ENCODE peak calls at places on chromosome 7, in six cellular contexts. Y is right lobe of liver; T is stimulated activated CD4-positive, alpha-beta T cell treated with anti-CD3 and anti-CD28 coated beads, Interleukin-1b, Interleukin-23, amount 100 ng/mL, for 48 hours; D is NCI-H1436; S is WTC11; J is Calu3. A is an unnamed sample.

GRCh38 chr7:88432321-88432720 is 125.6 kb upstream of the STEAP4 start:
- DNase-seq in Y (no peak), S (no peak), D (peak; percentile 80), T (no peak), J (no peak), A (no peak)

GRCh38 chr7:34488766-34489165 is 169.3 kb upstream of the NPSR1 start:
- DNase-seq in T (no peak), S (no peak), D (peak; percentile 17), Y (no peak), J (no peak), A (no peak)

GRCh38 chr7:5643280-5643679 is 138.2 kb downstream of the RNF216 start:
- DNase-seq in J (no peak), D (no peak), T (peak; percentile 12), S (peak; percentile 32), Y (no peak), A (peak; percentile 30)

GRCh38 chr7:1368682-1369571 is 90.3 kb downstream of the MICALL2 start:
- DNase-seq in D (peak; percentile 73), Y (no peak), T (peak; percentile 52), S (peak; percentile 97), J (no peak), A (peak; percentile 50)

GRCh38 chr7:11786186-11786585 is 45.8 kb downstream of the THSD7A start:
- DNase-seq in J (peak; percentile 65), S (no peak), D (no peak), Y (no peak), T (no peak), A (no peak)

GRCh38 chr7:22672892-22673637 is 53.9 kb upstream of the IL6 start:
- DNase-seq in Y (no peak), T (no peak), D (no peak), J (no peak), S (no peak), A (no peak)

GRCh38 chr7:116632349-116632748 is 39.6 kb upstream of the MET start:
- DNase-seq in Y (no peak), T (no peak), D (no peak), S (no peak), J (no peak), A (no peak)

GRCh38 chr7:90239625-90240228 is 5.2 kb upstream of the CFAP69 start:
- DNase-seq in J (no peak), D (no peak), T (no peak), S (no peak), Y (no peak), A (no peak)

GRCh38 chr7:11607676-11608075 is 224.3 kb downstream of the THSD7A start:
- DNase-seq in J (no peak), Y (no peak), D (no peak), S (no peak), T (no peak), A (no peak)

GRCh38 chr7:24730018-24730369 is 27.3 kb downstream of the GSDME start:
- DNase-seq in J (no peak), S (no peak), D (no peak), T (no peak), Y (no peak), A (no peak)

GRCh38 chr7:16071246-16071857 is 350.0 kb downstream of the CRPPA start:
- DNase-seq in Y (no peak), D (peak; percentile 64), T (no peak), S (no peak), J (peak; percentile 34), A (no peak)

GRCh38 chr7:11236680-11237079 is 263.0 kb downstream of the PHF14 start:
- DNase-seq in S (no peak), J (no peak), T (no peak), Y (no peak), D (no peak), A (no peak)

GRCh38 chr7:100629117-100629711 is 12.1 kb downstream of the TFR2 start:
- DNase-seq in Y (no peak), S (peak; percentile 87), T (peak; percentile 45), D (no peak), J (peak; percentile 38), A (peak; percentile 51)

GRCh38 chr7:2082357-2083038 is 150.2 kb downstream of the MAD1L1 start:
- DNase-seq in S (no peak), Y (no peak), D (no peak), J (no peak), T (no peak), A (no peak)

GRCh38 chr7:43652364-43652763 is 69.5 kb downstream of the STK17A start:
- DNase-seq in J (no peak), T (no peak), D (no peak), S (no peak), Y (no peak), A (no peak)

GRCh38 chr7:116902811-116903210 is 40.4 kb downstream of the CAPZA2 start:
- DNase-seq in Y (no peak), T (no peak), J (no peak), S (no peak), D (no peak), A (no peak)

GRCh38 chr7:135715673-135716072 is 12.3 kb downstream of the SLC13A4 start:
- DNase-seq in D (no peak), S (no peak), Y (no peak), T (no peak), J (no peak), A (no peak)

GRCh38 chr7:2123360-2123759 is 109.4 kb downstream of the MAD1L1 start:
- DNase-seq in D (peak; percentile 86), Y (no peak), J (no peak), S (no peak), T (no peak), A (no peak)

A was measured in activated naive CD4-positive, alpha-beta T cell treated with anti-CD3 and anti-CD28 coated beads for 36 hours.